ENCODE peak calls at places on chromosomes 4 and X, in seven cellular contexts. U is cardiac muscle cell, T is AG10803, O is tibial nerve, B is IMR-90, W is WERI-Rb-1, V is stomach. F is an unnamed sample.

GRCh38 chr4:163694385-163694784 is 199.9 kb downstream of the TMA16 start:
- DNase-seq in U (no peak), T (no peak), O (no peak), B (peak), W (no peak), V (no peak), F (no peak)

GRCh38 chrX:70025464-70025863 is 24.3 kb downstream of the AWAT2 start:
- DNase-seq in U (no peak), T (no peak), O (no peak), B (peak), W (no peak), V (no peak), F (no peak)

GRCh38 chr4:25361253-25361652 is 15.8 kb upstream of the ANAPC4 start:
- DNase-seq in U (no peak), T (no peak), O (no peak), B (no peak), W (no peak), V (no peak), F (no peak)

GRCh38 chr4:174318829-174319764 is 35.4 kb downstream of the CEP44 start:
- DNase-seq in U (peak), T (peak), O (no peak), B (peak), W (no peak), V (no peak), F (peak)

GRCh38 chrX:13260598-13260997 is 59.3 kb downstream of the ATXN3L start:
- DNase-seq in U (no peak), T (no peak), O (no peak), B (no peak), W (no peak), V (no peak), F (no peak)

GRCh38 chr4:168384437-168385141 is 66.0 kb upstream of the DDX60 start:
- DNase-seq in U (no peak), T (no peak), O (no peak), B (peak), W (no peak), V (peak), F (peak)

GRCh38 chr4:138681000-138681604 is 334.5 kb upstream of the NOCT start:
- DNase-seq in U (peak), T (peak), O (peak), B (peak), W (peak), V (peak), F (peak)

GRCh38 chr4:41628916-41629315 is 91.0 kb downstream of the LIMCH1 start:
- DNase-seq in U (no peak), T (no peak), O (no peak), B (no peak), W (no peak), V (no peak), F (no peak)

GRCh38 chr4:100968046-100968445 is 379.3 kb downstream of the PPP3CA start:
- DNase-seq in U (no peak), T (no peak), O (no peak), B (no peak), W (no peak), V (no peak), F (no peak)

GRCh38 chr4:4860381-4860802 is 927 bp downstream of the MSX1 start:
- DNase-seq in U (no peak), T (no peak), O (no peak), B (peak), W (no peak), V (no peak), F (peak)

GRCh38 chr4:124631760-124632159 is 80.8 kb downstream of the ANKRD50 start:
- DNase-seq in U (no peak), T (peak), O (peak), B (peak), W (no peak), V (peak), F (peak)

GRCh38 chr4:3740256-3740655 is 25.9 kb upstream of the ADRA2C start:
- DNase-seq in U (no peak), T (no peak), O (no peak), B (no peak), W (no peak), V (no peak), F (no peak)

GRCh38 chr4:37392540-37393255 is 148.2 kb downstream of the NWD2 start:
- DNase-seq in U (no peak), T (no peak), O (peak), B (no peak), W (no peak), V (peak), F (no peak)

GRCh38 chrX:131795442-131796229 is 227.5 kb upstream of the STK26 start:
- DNase-seq in U (no peak), T (no peak), O (no peak), B (no peak), W (no peak), V (peak), F (no peak)

GRCh38 chr4:89275587-89275986 is 32.0 kb downstream of the GPRIN3 start:
- DNase-seq in U (no peak), T (no peak), O (no peak), B (no peak), W (no peak), V (peak), F (no peak)

GRCh38 chr4:5821665-5822358 is 71.1 kb downstream of the CRMP1 start:
- DNase-seq in U (peak), T (no peak), O (no peak), B (no peak), W (peak), V (no peak), F (no peak)

GRCh38 chr4:37762294-37763163 is 64.0 kb upstream of the PGM2 start:
- DNase-seq in U (no peak), T (no peak), O (no peak), B (peak), W (no peak), V (peak), F (peak)

GRCh38 chr4:119735136-119735770 is 106.6 kb upstream of the PDE5A start:
- DNase-seq in U (no peak), T (peak), O (no peak), B (peak), W (no peak), V (no peak), F (peak)

GRCh38 chr4:168874083-168874482 is 136.0 kb downstream of the CBR4 start:
- DNase-seq in U (no peak), T (no peak), O (no peak), B (no peak), W (no peak), V (no peak), F (no peak)

GRCh38 chr4:142728209-142728608 is 117.9 kb downstream of the INPP4B start:
- DNase-seq in U (no peak), T (peak), O (no peak), B (peak), W (no peak), V (no peak), F (no peak)

GRCh38 chr4:106698621-106699195 is 330.1 kb upstream of the GIMD1 start:
- DNase-seq in U (no peak), T (no peak), O (no peak), B (no peak), W (no peak), V (no peak), F (no peak)

GRCh38 chrX:133307094-133307493 is 88.9 kb upstream of the TFDP3 start:
- DNase-seq in U (no peak), T (no peak), O (no peak), B (no peak), W (no peak), V (no peak), F (no peak)

GRCh38 chr4:118082182-118082581 is 47.9 kb downstream of the NDST3 start:
- DNase-seq in U (no peak), T (no peak), O (no peak), B (no peak), W (no peak), V (no peak), F (no peak)

GRCh38 chr4:118077767-118078105 is 43.5 kb downstream of the NDST3 start:
- DNase-seq in U (no peak), T (no peak), O (no peak), B (no peak), W (peak), V (no peak), F (no peak)

GRCh38 chr4:118076958-118077766 is 42.9 kb downstream of the NDST3 start:
- DNase-seq in U (no peak), T (peak), O (no peak), B (peak), W (peak), V (no peak), F (peak)
- TF ChIP-seq CTCF in U (peak), T (peak), O (no peak), B (peak), W (peak), V (no peak), F (peak)

GRCh38 chr4:152661649-152662048 is 18.1 kb downstream of the TMEM154 start:
- DNase-seq in U (no peak), T (no peak), O (no peak), B (no peak), W (no peak), V (no peak), F (no peak)

GRCh38 chr4:152657657-152658056 is 22.1 kb downstream of the TMEM154 start:
- DNase-seq in U (no peak), T (no peak), O (no peak), B (no peak), W (no peak), V (no peak), F (no peak)

GRCh38 chr4:152663203-152664066 is 16.4 kb downstream of the TMEM154 start:
- DNase-seq in U (no peak), T (peak), O (no peak), B (no peak), W (no peak), V (no peak), F (peak)

GRCh38 chr4:152659806-152660205 is 20.0 kb downstream of the TMEM154 start:
- DNase-seq in U (no peak), T (no peak), O (no peak), B (no peak), W (no peak), V (no peak), F (no peak)

GRCh38 chr4:152660526-152660925 is 19.3 kb downstream of the TMEM154 start:
- DNase-seq in U (no peak), T (no peak), O (no peak), B (no peak), W (no peak), V (no peak), F (no peak)
- H3K4me3 ChIP-seq in U (no peak), T (no peak), O (no peak), B (no peak), W (no peak), V (no peak), F (no peak)

GRCh38 chrX:111103246-111103645 is 7.3 kb downstream of the PAK3 start:
- DNase-seq in U (no peak), T (no peak), O (no peak), B (no peak), W (no peak), V (no peak), F (no peak)

GRCh38 chrX:111101580-111101979 is 5.6 kb downstream of the PAK3 start:
- DNase-seq in U (no peak), T (no peak), O (no peak), B (no peak), W (no peak), V (no peak), F (no peak)

GRCh38 chrX:111098874-111099273 is 2.9 kb downstream of the PAK3 start:
- DNase-seq in U (peak), T (no peak), O (peak), B (peak), W (peak), V (peak), F (peak)

GRCh38 chrX:111102636-111103035 is 6.6 kb downstream of the PAK3 start:
- DNase-seq in U (no peak), T (no peak), O (no peak), B (no peak), W (no peak), V (no peak), F (peak)

GRCh38 chrX:111100191-111100590 is 4.2 kb downstream of the PAK3 start:
- DNase-seq in U (peak), T (peak), O (peak), B (peak), W (peak), V (no peak), F (peak)
- TF ChIP-seq CTCF in U (peak), T (peak), O (no peak), B (peak), W (peak), V (no peak), F (peak)

GRCh38 chrX:150575415-150575814 is 7.0 kb downstream of the MTM1 start:
- DNase-seq in U (no peak), T (peak), O (no peak), B (peak), W (no peak), V (no peak), F (peak)
- H3K4me3 ChIP-seq in U (no peak), T (no peak), O (no peak), B (no peak), W (no peak), V (no peak), F (no peak)

DNA sequence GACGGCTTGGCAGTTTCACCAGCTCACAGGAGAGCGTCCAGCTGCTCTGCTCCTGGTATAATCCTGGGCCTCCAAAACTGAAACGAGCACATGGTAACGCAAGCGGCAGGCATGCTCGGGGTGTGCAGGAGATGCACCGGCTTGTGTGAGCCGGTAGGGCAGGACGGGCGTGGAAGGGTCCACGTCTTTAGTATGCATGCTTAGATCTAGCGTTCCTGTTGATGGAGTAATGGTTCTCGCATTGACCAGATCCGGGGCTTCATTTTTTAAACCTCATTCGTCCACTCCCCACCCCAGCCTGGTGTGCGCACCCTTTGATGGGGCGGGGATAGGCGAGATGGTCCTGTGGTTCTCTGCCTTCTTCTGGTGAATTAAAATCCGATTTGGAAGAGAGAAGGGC is 39.7 kb downstream of the FAM149A start:
- DNase-seq in U (peak), T (peak), O (no peak), B (peak), W (peak), V (no peak), F (peak)
- TF ChIP-seq CTCF in U (peak), T (peak), O (no peak), B (no peak), W (no peak), V (no peak), F (peak)

DNA sequence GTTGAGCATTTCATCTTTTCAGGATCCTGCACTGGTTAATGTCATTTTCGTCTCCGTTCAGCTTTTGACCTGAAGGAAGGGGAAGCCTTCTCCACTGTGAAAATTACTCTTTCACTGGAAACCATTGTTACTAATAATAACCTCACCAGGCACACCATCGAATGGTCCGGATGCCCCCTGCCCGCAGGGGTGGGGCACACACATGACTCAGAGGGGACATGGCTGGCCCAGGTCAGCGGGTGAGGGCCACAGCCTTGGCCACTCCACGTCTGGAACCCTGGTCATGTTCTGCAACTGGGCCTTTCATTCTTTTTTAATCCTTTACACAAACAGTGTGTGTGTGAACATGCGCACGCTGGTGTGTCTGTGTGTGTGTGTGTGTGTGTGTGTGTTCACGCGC is 191.8 kb downstream of the BCOR start:
- DNase-seq in U (no peak), T (no peak), O (no peak), B (no peak), W (no peak), V (no peak), F (no peak)
- H3K4me3 ChIP-seq in U (no peak), T (no peak), O (no peak), B (no peak), W (no peak), V (no peak), F (no peak)

F was measured in cardiac fibroblast.